ENCODE peak calls at places on chromosomes 2 and 18, in seven cellular contexts. H, T, I, B, U, Z and C are unnamed samples.

GRCh38 chr18:10660485-10660884 is 134.7 kb downstream of the NAPG start:
- DNase-seq in H (peak; percentile 65), T (no peak), I (no peak), B (no peak), U (no peak), Z (no peak), C (no peak)

GRCh38 chr2:155485141-155485842 is 786.8 kb downstream of the KCNJ3 start:
- DNase-seq in H (no peak), T (no peak), I (no peak), B (no peak), U (no peak), Z (no peak), C (no peak)

GRCh38 chr2:180907731-180908130 is 72.7 kb upstream of the UBE2E3 start:
- DNase-seq in H (no peak), T (no peak), I (no peak), B (no peak), U (no peak), Z (no peak), C (peak; percentile 33)

GRCh38 chr2:43255249-43255960 is 29.0 kb upstream of the ZFP36L2 start:
- DNase-seq in H (no peak), T (no peak), I (no peak), B (no peak), U (no peak), Z (no peak), C (no peak)

GRCh38 chr2:167294775-167295140 is 406.5 kb downstream of the XIRP2 start:
- DNase-seq in H (no peak), T (no peak), I (no peak), B (no peak), U (no peak), Z (no peak), C (no peak)

GRCh38 chr2:73289304-73289703 is 4.0 kb downstream of the EGR4 start:
- DNase-seq in H (no peak), T (no peak), I (no peak), B (no peak), U (no peak), Z (no peak), C (no peak)

GRCh38 chr2:190879474-190880373 is 897 bp upstream of the GLS start:
- DNase-seq in H (no peak), T (no peak), I (no peak), B (no peak), U (no peak), Z (no peak), C (no peak)

GRCh38 chr2:70930371-70931329 is 5.0 kb upstream of the ATP6V1B1 start:
- DNase-seq in H (no peak), T (no peak), I (no peak), B (no peak), U (no peak), Z (peak; percentile 7), C (no peak)

GRCh38 chr2:9738718-9739496 is 104.4 kb upstream of the TAF1B start:
- DNase-seq in H (peak; percentile 58), T (no peak), I (no peak), B (peak; percentile 5), U (no peak), Z (peak; percentile 76), C (no peak)

GRCh38 chr2:118056165-118056534 is 32.1 kb upstream of the INSIG2 start:
- DNase-seq in H (peak; percentile 52), T (no peak), I (peak; percentile 12), B (peak; percentile 50), U (no peak), Z (peak; percentile 96), C (no peak)

GRCh38 chr2:123500346-123500745 is 524.7 kb upstream of the CNTNAP5 start:
- DNase-seq in H (no peak), T (no peak), I (no peak), B (no peak), U (no peak), Z (no peak), C (no peak)

GRCh38 chr2:22020101-22020742 is 896.5 kb downstream of the TDRD15 start:
- DNase-seq in H (no peak), T (no peak), I (peak; percentile 26), B (no peak), U (no peak), Z (no peak), C (no peak)

GRCh38 chr2:163698857-163699256 is 37.0 kb downstream of the FIGN start:
- DNase-seq in H (no peak), T (no peak), I (peak; percentile 93), B (no peak), U (no peak), Z (no peak), C (peak; percentile 29)

GRCh38 chr2:236028066-236028465 is 140.1 kb downstream of the GBX2 start:
- DNase-seq in H (no peak), T (no peak), I (no peak), B (no peak), U (no peak), Z (no peak), C (no peak)

GRCh38 chr2:133841905-133842304 is 273.6 kb upstream of the NCKAP5 start:
- DNase-seq in H (no peak), T (no peak), I (no peak), B (no peak), U (no peak), Z (no peak), C (peak; percentile 81)

GRCh38 chr18:61398961-61399632 is 65.9 kb downstream of the CDH20 start:
- DNase-seq in H (no peak), T (no peak), I (no peak), B (no peak), U (no peak), Z (no peak), C (no peak)

GRCh38 chr2:230908595-230909191 is 16.3 kb downstream of the GPR55 start:
- DNase-seq in H (peak; percentile 15), T (no peak), I (peak; percentile 40), B (no peak), U (no peak), Z (peak; percentile 79), C (peak; percentile 83)

GRCh38 chr2:21452678-21453077 is 328.9 kb downstream of the TDRD15 start:
- DNase-seq in H (no peak), T (no peak), I (peak; percentile 94), B (no peak), U (no peak), Z (no peak), C (no peak)

GRCh38 chr2:134232868-134233732 is 20.8 kb upstream of the MGAT5 start:
- DNase-seq in H (no peak), T (no peak), I (no peak), B (no peak), U (no peak), Z (peak; percentile 74), C (no peak)

GRCh38 chr2:62339413-62339812 is 143.5 kb downstream of the B3GNT2 start:
- DNase-seq in H (no peak), T (no peak), I (no peak), B (no peak), U (no peak), Z (no peak), C (peak; percentile 11)

GRCh38 chr2:213306320-213306942 is 22.2 kb downstream of the SPAG16 start:
- DNase-seq in H (peak; percentile 50), T (no peak), I (no peak), B (no peak), U (no peak), Z (no peak), C (peak; percentile 8)

GRCh38 chr18:48910972-48911545 is 39.7 kb downstream of the SMAD7 start:
- DNase-seq in H (no peak), T (no peak), I (no peak), B (no peak), U (no peak), Z (no peak), C (no peak)

GRCh38 chr2:159262226-159262625 is 24.3 kb downstream of the WDSUB1 start:
- DNase-seq in H (no peak), T (no peak), I (no peak), B (no peak), U (no peak), Z (no peak), C (no peak)

GRCh38 chr2:177598321-177598922 is 205.8 kb downstream of the AGPS start:
- DNase-seq in H (no peak), T (no peak), I (peak; percentile 54), B (no peak), U (no peak), Z (no peak), C (no peak)

GRCh38 chr2:228102949-228103348 is 78.5 kb downstream of the SPHKAP start:
- DNase-seq in H (no peak), T (no peak), I (no peak), B (no peak), U (no peak), Z (no peak), C (no peak)

GRCh38 chr2:217837001-217837491 is 165.7 kb downstream of the TNS1 start:
- DNase-seq in H (peak; percentile 84), T (peak; percentile 43), I (peak; percentile 65), B (no peak), U (no peak), Z (peak; percentile 26), C (no peak)

GRCh38 chr2:17933251-17933650 is 54.8 kb downstream of the KCNS3 start:
- DNase-seq in H (no peak), T (no peak), I (no peak), B (no peak), U (no peak), Z (no peak), C (no peak)

GRCh38 chr2:234996041-234996440 is 44.2 kb downstream of the SH3BP4 start:
- DNase-seq in H (no peak), T (no peak), I (no peak), B (no peak), U (no peak), Z (no peak), C (no peak)